ENCODE peak calls at places on chromosomes 13 and 19, in eight cellular contexts. V is bronchial epithelial cell, M is mucosa of descending colon, G is cardiac fibroblast, S is heart right ventricle, F is right atrium auricular region, U is body of pancreas, H is astrocyte. O is an unnamed sample.

GRCh38 chr13:75310005-75310580 is 171.9 kb downstream of the TBC1D4 start:
- DNase-seq in V (no peak), M (no peak), G (no peak), S (no peak), F (no peak), U (no peak), H (no peak), O (no peak)

GRCh38 chr19:27740396-27740795 is 1472.6 kb downstream of the UQCRFS1 start:
- DNase-seq in V (no peak), M (no peak), G (no peak), S (no peak), F (peak; percentile 36), U (no peak), H (peak; percentile 26), O (no peak)

GRCh38 chr13:50713849-50714248 is 129.6 kb downstream of the DLEU7 start:
- DNase-seq in V (peak; percentile 69), M (peak; percentile 25), G (peak; percentile 89), S (no peak), F (no peak), U (peak; percentile 36), H (peak; percentile 98), O (peak; percentile 97)

GRCh38 chr19:47610546-47610894 is 1.6 kb downstream of the BICRA start:
- DNase-seq in V (no peak), M (no peak), G (no peak), S (no peak), F (no peak), U (no peak), H (no peak), O (no peak)

GRCh38 chr19:1875646-1876493 is 9.4 kb downstream of the ABHD17A start:
- DNase-seq in V (peak; percentile 67), M (peak; percentile 98), G (peak; percentile 89), S (peak; percentile 91), F (peak; percentile 93), U (peak; percentile 93), H (peak; percentile 69), O (peak; percentile 88)

GRCh38 chr13:96636310-96636709 is 358.0 kb downstream of the OXGR1 start:
- DNase-seq in V (peak; percentile 40), M (no peak), G (peak; percentile 50), S (no peak), F (no peak), U (peak; percentile 14), H (no peak), O (peak; percentile 60)

GRCh38 chr19:15264061-15264932 is 32.0 kb upstream of the EPHX3 start:
- DNase-seq in V (peak; percentile 29), M (peak; percentile 84), G (peak; percentile 75), S (peak; percentile 76), F (peak; percentile 85), U (peak; percentile 81), H (no peak), O (peak; percentile 75)

GRCh38 chr13:66657165-66657895 is 572.8 kb downstream of the PCDH9 start:
- DNase-seq in V (peak; percentile 100), M (no peak), G (peak; percentile 100), S (peak; percentile 38), F (peak; percentile 66), U (peak; percentile 66), H (peak; percentile 99), O (peak; percentile 95)

GRCh38 chr13:94123543-94123942 is 355.9 kb downstream of the DCT start:
- DNase-seq in V (no peak), M (no peak), G (no peak), S (no peak), F (no peak), U (no peak), H (no peak), O (no peak)

GRCh38 chr13:97018029-97018819 is 23.9 kb upstream of the OXGR1 start:
- DNase-seq in V (peak; percentile 53), M (peak; percentile 63), G (peak; percentile 73), S (peak; percentile 37), F (no peak), U (peak; percentile 50), H (peak; percentile 38), O (peak; percentile 83)

GRCh38 chr19:15180451-15181390 is 20.1 kb downstream of the NOTCH3 start:
- DNase-seq in V (no peak), M (peak; percentile 74), G (no peak), S (peak; percentile 25), F (no peak), U (peak; percentile 71), H (no peak), O (no peak)

GRCh38 chr13:29733069-29733700 is 117.2 kb downstream of the UBL3 start:
- DNase-seq in V (no peak), M (no peak), G (no peak), S (no peak), F (no peak), U (no peak), H (no peak), O (no peak)

GRCh38 chr13:29730253-29730652 is 120.2 kb downstream of the UBL3 start:
- DNase-seq in V (no peak), M (no peak), G (no peak), S (no peak), F (no peak), U (no peak), H (no peak), O (no peak)
- TF ChIP-seq CTCF in V (no peak), M (no peak), G (peak; percentile 13), S (no peak), F (no peak), U (no peak), H (no peak), O (no peak)

GRCh38 chr13:47592256-47592655 is 408.8 kb downstream of the SUCLA2 start:
- DNase-seq in V (no peak), M (no peak), G (no peak), S (no peak), F (no peak), U (no peak), H (no peak), O (no peak)
- TF ChIP-seq CTCF in V (no peak), M (no peak), G (no peak), S (no peak), F (no peak), U (no peak), H (no peak), O (no peak)

DNA sequence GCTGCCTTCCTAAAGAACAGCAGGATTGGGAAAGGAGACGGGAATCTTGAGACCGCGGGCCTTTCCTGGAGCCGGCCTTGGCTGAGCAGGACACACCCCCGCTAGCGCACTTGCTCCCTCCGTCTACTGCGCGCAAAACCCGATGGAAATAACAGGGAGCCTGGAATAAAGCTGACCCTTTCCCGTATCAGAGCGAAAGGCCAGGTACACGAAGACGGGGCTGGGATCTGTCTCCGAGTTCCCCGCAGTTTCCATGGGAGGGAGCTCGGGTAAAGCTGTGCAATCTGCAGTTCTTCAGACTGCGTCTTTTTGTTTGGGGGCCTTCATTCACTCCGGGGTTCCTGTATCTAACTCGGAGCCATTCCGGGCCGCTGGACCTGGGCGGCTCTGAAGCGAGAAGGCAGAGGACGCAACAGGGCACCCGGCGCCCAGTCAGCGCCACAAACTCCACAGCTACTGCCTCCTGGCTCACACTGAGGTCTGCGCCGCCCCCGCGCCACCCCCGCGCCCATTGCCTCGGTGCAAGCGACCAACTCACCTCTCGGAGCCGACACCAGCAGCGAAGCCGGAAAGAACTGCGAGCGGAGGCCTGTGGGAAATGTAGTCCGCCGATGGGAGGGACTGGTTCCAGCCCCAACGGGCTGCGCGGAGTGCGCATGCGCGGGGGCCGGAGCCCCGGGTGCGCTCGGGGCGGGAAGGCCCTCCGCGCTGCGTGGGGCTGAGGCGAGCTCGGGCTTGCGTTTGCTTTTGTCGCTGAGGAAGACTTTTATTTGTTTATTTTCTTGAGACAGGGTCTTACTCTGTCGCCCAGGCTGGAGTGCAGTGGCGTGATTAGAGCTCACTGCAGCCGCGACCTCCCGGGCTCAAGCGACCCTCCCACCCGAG is at the start of gene ZFP14:
- DNase-seq in V (peak; percentile 85), M (peak; percentile 96), G (peak; percentile 95), S (peak; percentile 94), F (peak; percentile 91), U (peak; percentile 96), H (peak; percentile 87), O (peak; percentile 95)
- TF ChIP-seq CTCF in V (peak; percentile 35), M (no peak), G (peak; percentile 14), S (no peak), F (no peak), U (peak; percentile 2), H (peak; percentile 14), O (peak; percentile 52)

GRCh38 chr13:27359203-27359821 is 65.1 kb upstream of the GTF3A start:
- DNase-seq in V (peak; percentile 41), M (peak; percentile 86), G (peak; percentile 77), S (peak; percentile 67), F (peak; percentile 68), U (peak; percentile 78), H (no peak), O (peak; percentile 85)
- TF ChIP-seq CTCF in V (peak; percentile 78), M (peak; percentile 45), G (peak; percentile 82), S (peak; percentile 51), F (peak; percentile 36), U (peak; percentile 76), H (peak; percentile 91), O (peak; percentile 95)

DNA sequence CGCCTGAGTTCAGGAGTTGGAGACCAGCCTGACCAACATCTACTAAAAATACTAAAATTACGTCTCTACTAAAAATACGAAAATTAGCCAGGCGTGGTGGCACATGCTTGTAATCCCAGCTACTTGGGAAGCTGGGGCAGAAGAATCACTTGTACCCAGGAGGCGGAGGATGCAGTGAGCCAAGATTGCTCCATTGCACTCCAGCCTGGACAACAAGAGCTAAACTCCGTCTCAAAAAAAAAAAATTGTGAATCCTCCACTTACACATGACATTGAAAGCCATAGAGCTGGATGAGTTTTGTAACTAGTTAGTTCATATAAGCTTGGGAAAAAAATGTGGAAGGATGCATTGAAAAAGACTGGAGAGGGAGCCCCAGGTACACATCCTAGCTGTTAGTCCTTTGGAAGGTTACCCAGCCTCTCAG is 452 bp upstream of the PSMD8 start:
- DNase-seq in V (no peak), M (peak; percentile 12), G (no peak), S (no peak), F (no peak), U (no peak), H (no peak), O (no peak)
- TF ChIP-seq CTCF in V (no peak), M (no peak), G (no peak), S (no peak), F (no peak), U (no peak), H (no peak), O (no peak)

GRCh38 chr19:23286477-23286876 is 36.3 kb upstream of the ZNF724 start:
- DNase-seq in V (no peak), M (no peak), G (no peak), S (no peak), F (no peak), U (no peak), H (no peak), O (no peak)
- TF ChIP-seq CTCF in V (peak; percentile 12), M (no peak), G (peak; percentile 38), S (no peak), F (no peak), U (no peak), H (no peak), O (peak; percentile 38)

DNA sequence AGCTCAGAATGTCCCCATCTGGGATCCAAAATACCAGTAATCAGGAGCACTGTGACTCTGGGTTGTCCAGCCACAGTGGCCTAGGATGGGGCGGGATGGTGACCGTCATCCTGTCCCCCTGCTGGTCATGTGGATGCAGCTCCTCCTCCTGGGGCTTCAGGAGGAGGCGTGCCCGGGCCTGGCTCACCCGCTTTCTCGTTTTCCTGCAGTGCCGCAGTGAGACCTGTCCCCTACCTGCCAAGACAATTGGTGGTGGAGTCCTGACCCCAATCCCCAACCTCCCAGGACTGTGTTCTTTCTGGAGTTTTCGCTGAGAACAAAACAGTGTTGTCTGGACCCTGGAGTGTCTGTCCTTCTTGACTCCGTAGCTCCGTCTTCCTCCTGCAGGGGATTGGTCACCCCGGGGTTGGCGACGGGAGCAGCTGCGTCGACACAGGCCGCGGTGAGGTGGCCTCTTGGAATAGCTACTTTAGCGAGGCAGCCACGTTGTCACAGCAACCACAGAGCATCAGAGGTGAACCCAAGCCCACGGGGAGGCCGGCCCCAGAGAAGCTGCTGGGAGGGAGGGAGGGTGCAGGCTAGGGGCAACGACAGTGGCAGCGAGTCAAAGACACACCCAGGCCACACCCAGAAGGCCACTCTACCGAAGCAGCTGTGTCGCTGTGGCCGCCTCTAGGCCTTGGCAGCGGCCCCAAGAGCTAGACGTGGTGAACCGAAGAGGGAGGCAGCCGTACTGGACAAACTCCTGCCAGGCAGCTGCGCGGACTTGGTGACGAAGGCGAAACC is 10.1 kb upstream of the EMC10 start:
- DNase-seq in V (no peak), M (peak; percentile 76), G (no peak), S (no peak), F (no peak), U (peak; percentile 18), H (no peak), O (no peak)
- TF ChIP-seq CTCF in V (peak; percentile 23), M (no peak), G (peak; percentile 24), S (no peak), F (no peak), U (no peak), H (no peak), O (peak; percentile 32)